ENCODE peak calls at places on chromosomes 16 and 17, in ten cellular contexts. G, O, S, W, J, I, Q, Z, E and P are unnamed samples.

GRCh38 chr17:17565471-17566365 is 25.8 kb downstream of the PEMT start:
- DNase-seq in G (no peak), O (no peak), S (no peak), W (no peak), J (no peak), I (no peak), Q (no peak), Z (no peak), E (no peak), P (peak; percentile 72)

GRCh38 chr16:89687092-89687940 is 827 bp downstream of the CDK10 start:
- DNase-seq in G (no peak), O (peak; percentile 3), S (no peak), W (peak; percentile 40), J (no peak), I (peak; percentile 79), Q (peak; percentile 99), Z (peak; percentile 90), E (peak; percentile 16), P (no peak)

GRCh38 chr16:86025706-86026105 is 126.7 kb downstream of the IRF8 start:
- DNase-seq in G (no peak), O (no peak), S (no peak), W (no peak), J (no peak), I (peak; percentile 24), Q (no peak), Z (no peak), E (no peak), P (no peak)

GRCh38 chr16:85755929-85756768 is 5.3 kb upstream of the C16orf74 start:
- DNase-seq in G (no peak), O (no peak), S (no peak), W (no peak), J (no peak), I (no peak), Q (no peak), Z (no peak), E (no peak), P (no peak)

GRCh38 chr16:74773431-74774222 is 993 bp downstream of the FA2H start:
- DNase-seq in G (no peak), O (no peak), S (no peak), W (no peak), J (no peak), I (no peak), Q (no peak), Z (peak; percentile 63), E (no peak), P (no peak)

GRCh38 chr16:12462690-12463646 is 340.7 kb downstream of the CPPED1 start:
- DNase-seq in G (no peak), O (no peak), S (no peak), W (no peak), J (no peak), I (no peak), Q (no peak), Z (no peak), E (peak; percentile 82), P (no peak)

GRCh38 chr17:76388966-76389888 is 4.8 kb downstream of the SPHK1 start:
- DNase-seq in G (no peak), O (no peak), S (no peak), W (no peak), J (peak; percentile 37), I (no peak), Q (no peak), Z (no peak), E (no peak), P (no peak)

GRCh38 chr16:70665113-70665694 is 18.8 kb downstream of the IL34 start:
- DNase-seq in G (no peak), O (no peak), S (no peak), W (no peak), J (no peak), I (peak; percentile 50), Q (no peak), Z (no peak), E (no peak), P (no peak)

GRCh38 chr17:78597923-78598545 is 20.8 kb upstream of the DNAH17 start:
- DNase-seq in G (no peak), O (peak; percentile 57), S (no peak), W (no peak), J (no peak), I (no peak), Q (no peak), Z (peak; percentile 5), E (no peak), P (no peak)

GRCh38 chr16:80788016-80788415 is 16.4 kb downstream of the CDYL2 start:
- DNase-seq in G (no peak), O (peak; percentile 24), S (no peak), W (no peak), J (no peak), I (no peak), Q (no peak), Z (no peak), E (no peak), P (no peak)

GRCh38 chr16:14181371-14182050 is 110.4 kb downstream of the MRTFB start:
- DNase-seq in G (no peak), O (peak; percentile 49), S (no peak), W (no peak), J (no peak), I (no peak), Q (no peak), Z (no peak), E (peak; percentile 22), P (no peak)

GRCh38 chr17:57009737-57010445 is 32.0 kb downstream of the SCPEP1 start:
- DNase-seq in G (peak; percentile 8), O (no peak), S (peak; percentile 7), W (peak; percentile 75), J (no peak), I (peak; percentile 60), Q (peak; percentile 61), Z (peak; percentile 78), E (peak; percentile 16), P (peak; percentile 53)

GRCh38 chr17:34527121-34527907 is 52.1 kb upstream of the TMEM132E start:
- DNase-seq in G (no peak), O (no peak), S (no peak), W (no peak), J (no peak), I (no peak), Q (no peak), Z (no peak), E (no peak), P (no peak)

GRCh38 chr17:43823350-43824084 is 9.4 kb downstream of the MPP3 start:
- DNase-seq in G (no peak), O (no peak), S (no peak), W (no peak), J (peak; percentile 78), I (no peak), Q (no peak), Z (no peak), E (no peak), P (peak; percentile 85)

GRCh38 chr16:70508752-70509151 is 14.6 kb downstream of the COG4 start:
- DNase-seq in G (no peak), O (no peak), S (no peak), W (no peak), J (no peak), I (no peak), Q (no peak), Z (no peak), E (no peak), P (no peak)

GRCh38 chr17:13337864-13338371 is 263.8 kb downstream of the HS3ST3A1 start:
- DNase-seq in G (peak; percentile 1), O (no peak), S (no peak), W (peak; percentile 90), J (no peak), I (no peak), Q (no peak), Z (no peak), E (no peak), P (peak; percentile 59)

GRCh38 chr17:43360376-43360738 is 38.4 kb upstream of the ARL4D start:
- DNase-seq in G (peak; percentile 32), O (no peak), S (peak; percentile 58), W (no peak), J (no peak), I (no peak), Q (no peak), Z (no peak), E (peak; percentile 60), P (no peak)

GRCh38 chr17:43880420-43880991 is 26.8 kb downstream of the MPP2 start:
- DNase-seq in G (peak; percentile 39), O (no peak), S (peak; percentile 11), W (peak; percentile 58), J (peak; percentile 62), I (peak; percentile 79), Q (peak; percentile 63), Z (peak; percentile 78), E (no peak), P (peak; percentile 45)

GRCh38 chr17:46192211-46192483 is 1.1 kb downstream of the KANSL1 start:
- DNase-seq in G (no peak), O (no peak), S (no peak), W (no peak), J (no peak), I (no peak), Q (no peak), Z (no peak), E (no peak), P (no peak)

GRCh38 chr17:40553694-40554534 is 11.4 kb downstream of the CCR7 start:
- DNase-seq in G (no peak), O (peak; percentile 51), S (no peak), W (no peak), J (peak; percentile 89), I (peak; percentile 50), Q (no peak), Z (no peak), E (no peak), P (peak; percentile 89)

GRCh38 chr16:616771-617586 is 13.8 kb upstream of the WFIKKN1 start:
- DNase-seq in G (no peak), O (no peak), S (no peak), W (no peak), J (peak; percentile 58), I (no peak), Q (no peak), Z (peak; percentile 79), E (no peak), P (no peak)

GRCh38 chr16:85570213-85570734 is 42.8 kb upstream of the GSE1 start:
- DNase-seq in G (no peak), O (no peak), S (no peak), W (no peak), J (no peak), I (no peak), Q (no peak), Z (peak; percentile 50), E (no peak), P (no peak)

GRCh38 chr16:27515874-27516353 is 33.8 kb downstream of the GTF3C1 start:
- DNase-seq in G (no peak), O (no peak), S (no peak), W (peak; percentile 18), J (no peak), I (no peak), Q (peak; percentile 54), Z (no peak), E (peak; percentile 46), P (peak; percentile 20)

GRCh38 chr16:4692460-4693295 is 684 bp upstream of the NUDT16L1 start:
- DNase-seq in G (no peak), O (no peak), S (no peak), W (no peak), J (no peak), I (peak; percentile 53), Q (no peak), Z (peak; percentile 43), E (no peak), P (no peak)

GRCh38 chr16:85650864-85651811 is 37.6 kb downstream of the GINS2 start:
- DNase-seq in G (no peak), O (no peak), S (no peak), W (peak; percentile 75), J (peak; percentile 75), I (peak; percentile 86), Q (no peak), Z (no peak), E (no peak), P (no peak)

GRCh38 chr17:76417499-76418143 is 33.2 kb downstream of the SPHK1 start:
- DNase-seq in G (no peak), O (no peak), S (no peak), W (no peak), J (no peak), I (no peak), Q (no peak), Z (no peak), E (no peak), P (no peak)

GRCh38 chr17:77318491-77319210 is 177.9 kb downstream of the SEC14L1 start:
- DNase-seq in G (no peak), O (no peak), S (no peak), W (no peak), J (no peak), I (no peak), Q (no peak), Z (peak; percentile 65), E (no peak), P (no peak)

GRCh38 chr17:56593073-56593740 is at the start of gene NOG:
- DNase-seq in G (peak; percentile 82), O (no peak), S (no peak), W (peak; percentile 11), J (no peak), I (peak; percentile 73), Q (peak; percentile 57), Z (peak; percentile 39), E (no peak), P (peak; percentile 55)